ENCODE peak calls at places on chromosomes 4 and X, in four cellular contexts. One of them, this sample, is unnamed.
A peak's percentile ranks its signal among the peaks of the same experiment; 100 is the strongest.

GRCh38 chr4:151358266-151358665 is 32.9 kb upstream of the SH3D19 start:
- DNase-seq in T-helper 2 cell: no peak
- DNase-seq in stimulated activated CD8-positive, alpha-beta memory T cell treated with anti-CD3 and anti-CD28 coated beads, Interleukin-4, amount 100 ng/mL, for 4 hours: no peak
- DNase-seq in stimulated activated CD4-positive, alpha-beta T cell treated with anti-CD3 and anti-CD28 coated beads, TNF-alpha, amount 100 ng/mL, for 1 hour: no peak
- DNase-seq in this sample: no peak

GRCh38 chrX:135707880-135708279 is 5.6 kb upstream of the CT45A1 start:
- DNase-seq in stimulated activated CD4-positive, alpha-beta T cell treated with anti-CD3 and anti-CD28 coated beads, TNF-alpha, amount 100 ng/mL, for 1 hour: no peak
- DNase-seq in stimulated activated CD8-positive, alpha-beta memory T cell treated with anti-CD3 and anti-CD28 coated beads, Interleukin-4, amount 100 ng/mL, for 4 hours: no peak
- DNase-seq in T-helper 2 cell: no peak
- DNase-seq in this sample: no peak

GRCh38 chr4:141580523-141580922 is 55.9 kb upstream of the IL15 start:
- DNase-seq in stimulated activated CD8-positive, alpha-beta memory T cell treated with anti-CD3 and anti-CD28 coated beads, Interleukin-4, amount 100 ng/mL, for 4 hours: no peak
- DNase-seq in stimulated activated CD4-positive, alpha-beta T cell treated with anti-CD3 and anti-CD28 coated beads, TNF-alpha, amount 100 ng/mL, for 1 hour: no peak
- DNase-seq in T-helper 2 cell: no peak
- DNase-seq in this sample: no peak

GRCh38 chr4:124754671-124755070 is 42.1 kb upstream of the ANKRD50 start:
- DNase-seq in stimulated activated CD4-positive, alpha-beta T cell treated with anti-CD3 and anti-CD28 coated beads, TNF-alpha, amount 100 ng/mL, for 1 hour: no peak
- DNase-seq in stimulated activated CD8-positive, alpha-beta memory T cell treated with anti-CD3 and anti-CD28 coated beads, Interleukin-4, amount 100 ng/mL, for 4 hours: no peak
- DNase-seq in T-helper 2 cell: no peak
- DNase-seq in this sample: no peak

GRCh38 chr4:174210354-174210753 is 73.1 kb downstream of the FBXO8 start:
- DNase-seq in T-helper 2 cell: no peak
- DNase-seq in stimulated activated CD8-positive, alpha-beta memory T cell treated with anti-CD3 and anti-CD28 coated beads, Interleukin-4, amount 100 ng/mL, for 4 hours: no peak
- DNase-seq in stimulated activated CD4-positive, alpha-beta T cell treated with anti-CD3 and anti-CD28 coated beads, TNF-alpha, amount 100 ng/mL, for 1 hour: no peak
- DNase-seq in this sample: no peak

GRCh38 chr4:105520819-105521790 is 31.3 kb upstream of the ARHGEF38 start:
- DNase-seq in T-helper 2 cell: no peak
- DNase-seq in stimulated activated CD8-positive, alpha-beta memory T cell treated with anti-CD3 and anti-CD28 coated beads, Interleukin-4, amount 100 ng/mL, for 4 hours: no peak
- DNase-seq in stimulated activated CD4-positive, alpha-beta T cell treated with anti-CD3 and anti-CD28 coated beads, TNF-alpha, amount 100 ng/mL, for 1 hour: no peak
- DNase-seq in this sample: no peak

GRCh38 chr4:16636911-16637630 is 261.4 kb downstream of the LDB2 start:
- DNase-seq in stimulated activated CD8-positive, alpha-beta memory T cell treated with anti-CD3 and anti-CD28 coated beads, Interleukin-4, amount 100 ng/mL, for 4 hours: no peak
- DNase-seq in stimulated activated CD4-positive, alpha-beta T cell treated with anti-CD3 and anti-CD28 coated beads, TNF-alpha, amount 100 ng/mL, for 1 hour: no peak
- DNase-seq in T-helper 2 cell: no peak
- DNase-seq in this sample: no peak

GRCh38 chrX:21412029-21412428 is 37.8 kb downstream of the CNKSR2 start:
- DNase-seq in stimulated activated CD4-positive, alpha-beta T cell treated with anti-CD3 and anti-CD28 coated beads, TNF-alpha, amount 100 ng/mL, for 1 hour: no peak
- DNase-seq in stimulated activated CD8-positive, alpha-beta memory T cell treated with anti-CD3 and anti-CD28 coated beads, Interleukin-4, amount 100 ng/mL, for 4 hours: no peak
- DNase-seq in T-helper 2 cell: no peak
- DNase-seq in this sample: no peak

GRCh38 chr4:151638295-151638858 is 122.4 kb downstream of the GATB start:
- DNase-seq in T-helper 2 cell: no peak
- DNase-seq in stimulated activated CD8-positive, alpha-beta memory T cell treated with anti-CD3 and anti-CD28 coated beads, Interleukin-4, amount 100 ng/mL, for 4 hours: no peak
- DNase-seq in stimulated activated CD4-positive, alpha-beta T cell treated with anti-CD3 and anti-CD28 coated beads, TNF-alpha, amount 100 ng/mL, for 1 hour: no peak
- DNase-seq in this sample: no peak

GRCh38 chr4:6230502-6230785 is 30.1 kb upstream of the JAKMIP1 start:
- DNase-seq in T-helper 2 cell: no peak
- DNase-seq in stimulated activated CD8-positive, alpha-beta memory T cell treated with anti-CD3 and anti-CD28 coated beads, Interleukin-4, amount 100 ng/mL, for 4 hours: no peak
- DNase-seq in stimulated activated CD4-positive, alpha-beta T cell treated with anti-CD3 and anti-CD28 coated beads, TNF-alpha, amount 100 ng/mL, for 1 hour: no peak
- DNase-seq in this sample: no peak

GRCh38 chr4:113276448-113277158 is 227.2 kb downstream of the ANK2 start:
- DNase-seq in stimulated activated CD8-positive, alpha-beta memory T cell treated with anti-CD3 and anti-CD28 coated beads, Interleukin-4, amount 100 ng/mL, for 4 hours: no peak
- DNase-seq in stimulated activated CD4-positive, alpha-beta T cell treated with anti-CD3 and anti-CD28 coated beads, TNF-alpha, amount 100 ng/mL, for 1 hour: no peak
- DNase-seq in T-helper 2 cell: no peak
- DNase-seq in this sample: no peak

GRCh38 chr4:173057906-173058305 is 110.7 kb upstream of the GALNT7 start:
- DNase-seq in T-helper 2 cell: no peak
- DNase-seq in stimulated activated CD8-positive, alpha-beta memory T cell treated with anti-CD3 and anti-CD28 coated beads, Interleukin-4, amount 100 ng/mL, for 4 hours: no peak
- DNase-seq in stimulated activated CD4-positive, alpha-beta T cell treated with anti-CD3 and anti-CD28 coated beads, TNF-alpha, amount 100 ng/mL, for 1 hour: no peak
- DNase-seq in this sample: no peak

GRCh38 chrX:12949927-12950656 is 24.8 kb upstream of the TMSB4X start:
- DNase-seq in stimulated activated CD8-positive, alpha-beta memory T cell treated with anti-CD3 and anti-CD28 coated beads, Interleukin-4, amount 100 ng/mL, for 4 hours: peak; percentile 85
- DNase-seq in T-helper 2 cell: peak; percentile 80
- DNase-seq in stimulated activated CD4-positive, alpha-beta T cell treated with anti-CD3 and anti-CD28 coated beads, TNF-alpha, amount 100 ng/mL, for 1 hour: peak; percentile 53
- DNase-seq in this sample: no peak

GRCh38 chr4:80484707-80485106 is 149.2 kb downstream of the CFAP299 start:
- DNase-seq in stimulated activated CD4-positive, alpha-beta T cell treated with anti-CD3 and anti-CD28 coated beads, TNF-alpha, amount 100 ng/mL, for 1 hour: no peak
- DNase-seq in T-helper 2 cell: no peak
- DNase-seq in stimulated activated CD8-positive, alpha-beta memory T cell treated with anti-CD3 and anti-CD28 coated beads, Interleukin-4, amount 100 ng/mL, for 4 hours: no peak
- DNase-seq in this sample: no peak

GRCh38 chrX:112470551-112470950 is 209.2 kb downstream of the LHFPL1 start:
- DNase-seq in T-helper 2 cell: no peak
- DNase-seq in stimulated activated CD8-positive, alpha-beta memory T cell treated with anti-CD3 and anti-CD28 coated beads, Interleukin-4, amount 100 ng/mL, for 4 hours: no peak
- DNase-seq in stimulated activated CD4-positive, alpha-beta T cell treated with anti-CD3 and anti-CD28 coated beads, TNF-alpha, amount 100 ng/mL, for 1 hour: no peak
- DNase-seq in this sample: no peak